ENCODE peak calls at places on chromosome X, in four cellular contexts. R is heart right ventricle, W is neural progenitor cell, B is PC-3. A is an unnamed sample.
A peak's percentile ranks its signal among the peaks of the same experiment; 100 is the strongest.

GRCh38 chrX:17500145-17500579 is 125.2 kb downstream of the NHS start:
- DNase-seq in R (no peak), B (peak; percentile 78), W (no peak), A (peak; percentile 50)

GRCh38 chrX:153897899-153898298 is 6.6 kb upstream of the AVPR2 start:
- DNase-seq in R (no peak), B (no peak), W (no peak), A (no peak)

GRCh38 chrX:39204945-39205344 is 403.7 kb downstream of the MID1IP1 start:
- DNase-seq in W (no peak), R (no peak), B (no peak), A (no peak)

GRCh38 chrX:17521871-17522693 is 147.1 kb downstream of the NHS start:
- DNase-seq in B (peak; percentile 69), R (peak; percentile 16), W (peak; percentile 49), A (no peak)

GRCh38 chrX:115449742-115450141 is 111.2 kb upstream of the PLS3 start:
- DNase-seq in W (no peak), B (no peak), R (peak; percentile 56), A (no peak)

GRCh38 chrX:39773923-39774803 is 323.6 kb downstream of the BCOR start:
- DNase-seq in B (no peak), R (no peak), W (no peak), A (no peak)

GRCh38 chrX:97267916-97268680 is 384.4 kb downstream of the RPA4 start:
- DNase-seq in W (no peak), B (no peak), R (no peak), A (peak; percentile 1)

GRCh38 chrX:1610736-1611135 is 4.1 kb upstream of the ASMT start:
- DNase-seq in B (no peak), R (no peak), W (no peak), A (no peak)

GRCh38 chrX:75596178-75596577 is 73.3 kb upstream of the ZDHHC15 start:
- DNase-seq in B (no peak), R (no peak), W (no peak), A (no peak)

GRCh38 chrX:98459669-98460068 is 1576.0 kb downstream of the RPA4 start:
- DNase-seq in W (no peak), B (no peak), R (no peak), A (no peak)

GRCh38 chrX:118904218-118904617 is 70.2 kb upstream of the LONRF3 start:
- DNase-seq in W (no peak), B (no peak), R (no peak), A (no peak)

GRCh38 chrX:79721234-79721633 is 293.3 kb upstream of the TBX22 start:
- DNase-seq in B (no peak), W (no peak), R (no peak), A (no peak)

GRCh38 chrX:28920554-28920953 is 333.3 kb downstream of the IL1RAPL1 start:
- DNase-seq in B (peak; percentile 30), W (no peak), R (no peak), A (no peak)

GRCh38 chrX:113759422-113759821 is 824.5 kb upstream of the HTR2C start:
- DNase-seq in R (no peak), W (no peak), B (no peak), A (no peak)

GRCh38 chrX:116204947-116205346 is 34.4 kb downstream of the AGTR2 start:
- DNase-seq in W (peak; percentile 35), R (no peak), B (peak; percentile 65), A (no peak)

GRCh38 chrX:150507251-150507856 is 61.1 kb upstream of the MTM1 start:
- DNase-seq in B (no peak), W (peak; percentile 50), R (peak; percentile 24), A (no peak)

GRCh38 chrX:136450050-136450830 is 37.5 kb upstream of the BRS3 start:
- DNase-seq in W (no peak), B (peak; percentile 62), R (no peak), A (no peak)

DNA sequence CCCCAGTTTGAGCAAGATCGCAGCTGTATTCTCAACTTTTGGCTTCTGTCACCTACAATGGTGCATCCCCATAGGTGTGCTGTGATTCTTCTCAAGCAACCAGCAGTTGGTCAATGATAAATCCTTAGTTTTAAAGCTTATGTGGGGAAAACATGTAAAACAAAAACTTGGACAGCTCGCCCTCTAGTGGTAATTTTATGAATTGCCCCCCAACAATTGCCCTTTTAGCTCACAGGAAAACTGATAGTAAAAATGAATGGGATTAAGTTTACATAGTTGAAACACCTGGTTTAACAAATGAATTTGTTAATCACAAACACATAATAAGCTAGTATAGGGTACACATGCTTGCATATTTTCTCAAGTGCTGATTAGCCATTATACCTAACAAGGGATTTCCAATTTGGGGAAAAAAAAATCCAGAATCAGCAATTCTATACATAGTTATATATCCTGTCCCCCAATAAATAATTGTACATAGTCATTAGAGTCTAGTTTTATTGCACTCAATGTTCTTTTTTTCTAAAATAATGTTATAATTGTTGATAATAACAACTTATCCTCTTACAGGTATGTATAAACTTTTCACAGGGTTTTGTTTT is 30.1 kb downstream of the TEX13A start:
- DNase-seq in W (peak; percentile 10), B (peak; percentile 74), R (no peak), A (peak; percentile 3)
- TF ChIP-seq CTCF in W (peak; percentile 81), B (peak; percentile 81), R (peak; percentile 51), A (peak; percentile 73)

GRCh38 chrX:129511689-129512088 is 11.6 kb downstream of the SMARCA1 start:
- DNase-seq in B (no peak), R (no peak), W (no peak), A (no peak)
- H3K4me3 ChIP-seq in B (no peak overlapping the region), R (no peak overlapping the region), W (no peak overlapping the region), A (no peak overlapping the region)

DNA sequence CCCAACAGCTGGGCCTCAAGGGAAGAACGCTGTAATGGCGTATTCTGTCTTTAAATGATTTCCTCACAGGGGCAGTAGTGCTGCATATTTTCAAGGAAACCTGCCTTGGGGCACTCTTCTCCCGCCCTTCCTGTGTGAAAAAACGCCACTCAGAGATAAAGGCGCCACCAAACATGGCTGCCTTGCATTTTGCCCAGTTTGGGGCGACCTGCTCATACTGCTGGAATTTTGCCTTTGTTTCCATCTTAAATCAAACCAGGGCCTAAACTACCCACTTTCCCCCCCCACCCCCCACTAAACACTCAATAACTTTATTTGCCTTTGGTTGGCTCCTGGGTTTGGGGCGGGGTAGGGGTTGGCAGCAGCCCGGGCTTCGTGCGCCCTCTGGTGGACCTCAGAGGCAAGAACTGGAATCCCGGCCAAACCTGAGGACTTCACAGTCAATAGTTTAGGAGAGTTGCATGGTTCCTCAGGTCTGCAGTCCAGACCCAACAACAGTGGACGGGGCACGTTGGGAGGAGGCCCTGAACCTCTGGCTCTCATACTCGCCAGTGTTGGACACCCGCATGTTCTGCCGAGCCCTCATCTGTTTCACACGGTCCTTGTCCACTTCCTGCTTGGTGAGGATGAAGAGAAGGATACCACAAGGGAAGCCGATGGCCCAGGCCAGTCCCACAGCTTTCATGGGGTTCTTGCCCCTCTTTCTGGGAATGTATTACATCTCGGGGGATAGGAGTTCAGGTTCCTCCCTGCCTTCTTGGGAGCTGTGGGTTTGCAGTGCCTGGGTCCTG is 220.1 kb upstream of the STK26 start:
- DNase-seq in R (peak; percentile 24), B (peak; percentile 63), W (no peak), A (no peak)
- TF ChIP-seq CTCF in R (peak; percentile 21), B (peak; percentile 83), W (peak; percentile 33), A (peak; percentile 86)

DNA sequence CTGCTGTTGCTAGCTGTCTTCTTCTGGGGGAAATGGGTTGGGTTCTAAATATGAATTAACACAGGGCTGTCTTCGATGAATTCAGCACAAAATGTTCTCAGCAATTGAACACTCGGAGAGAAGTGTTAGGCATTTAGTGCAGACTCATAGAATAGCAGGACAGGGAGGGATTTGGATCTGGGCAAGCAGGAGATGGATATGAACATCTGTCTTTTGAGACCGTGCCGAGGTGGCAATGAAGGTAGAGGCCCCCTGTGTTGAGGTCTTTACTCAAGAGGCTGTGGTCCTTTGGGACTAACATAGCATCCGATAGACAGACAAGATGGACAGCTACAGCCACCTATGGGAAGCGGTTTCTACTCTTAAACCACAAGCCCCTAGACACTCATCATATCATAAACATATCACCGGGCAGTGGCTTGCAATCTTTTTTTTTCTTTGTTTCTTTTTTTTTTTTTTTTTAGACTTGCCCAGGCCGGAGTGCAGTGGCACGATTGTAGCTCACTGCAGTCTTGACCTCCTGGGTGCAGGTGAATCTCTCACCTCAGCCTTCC is 6.7 kb downstream of the CD99 start:
- DNase-seq in R (no peak), B (no peak), W (no peak), A (no peak)
- H3K4me3 ChIP-seq in R (peak overlapping the region; percentile 22), B (peak overlapping the region; percentile 47), W (no peak overlapping the region), A (no peak overlapping the region)

GRCh38 chrX:14712096-14712495 is 160.8 kb downstream of the FANCB start:
- DNase-seq in W (peak; percentile 2), R (no peak), B (peak; percentile 37), A (no peak)
- TF ChIP-seq CTCF in W (peak; percentile 7), R (no peak), B (peak; percentile 44), A (peak; percentile 26)

GRCh38 chrX:120617996-120618630 is 11.7 kb downstream of the C1GALT1C1 start:
- DNase-seq in W (no peak), B (no peak), R (no peak), A (no peak)
- H3K4me3 ChIP-seq in W (no peak overlapping the region), B (no peak overlapping the region), R (no peak overlapping the region), A (no peak overlapping the region)

DNA sequence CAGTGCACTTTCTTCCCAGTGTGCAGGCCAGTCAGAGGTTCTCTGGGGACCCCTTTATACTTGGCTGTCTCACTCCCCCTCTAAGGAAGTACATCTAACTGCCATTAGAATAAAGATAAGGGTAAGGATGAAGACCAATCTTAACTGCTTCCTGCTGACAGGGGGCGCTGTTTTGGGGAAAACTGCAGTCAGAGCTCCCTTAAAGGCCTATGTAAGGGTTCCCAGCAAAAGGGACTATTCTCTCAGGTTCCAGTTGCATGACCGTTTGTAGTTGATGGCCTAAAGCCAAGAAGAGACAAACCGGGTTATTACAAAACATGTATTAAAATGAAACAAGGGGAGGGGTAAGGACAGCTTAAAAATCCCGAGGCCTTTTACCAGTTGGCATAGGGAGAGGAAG is 115.6 kb upstream of the SPIN4 start:
- DNase-seq in W (no peak), B (no peak), R (no peak), A (no peak)
- TF ChIP-seq CTCF in W (peak; percentile 20), B (no peak), R (no peak), A (peak; percentile 18)

GRCh38 chrX:25021132-25021498 is 5.3 kb upstream of the ARX start:
- DNase-seq in B (no peak), W (no peak), R (no peak), A (no peak)
- H3K4me3 ChIP-seq in B (no peak overlapping the region), W (peak overlapping the region; percentile 45), R (peak overlapping the region; percentile 14), A (no peak overlapping the region)

GRCh38 chrX:120365320-120365719 is 3.4 kb downstream of the ATP1B4 start:
- DNase-seq in B (peak; percentile 46), W (peak; percentile 68), R (peak; percentile 38), A (no peak)
- TF ChIP-seq CTCF in B (peak; percentile 64), W (peak; percentile 61), R (no peak), A (peak; percentile 42)

GRCh38 chrX:49061490-49061889 is 2.7 kb downstream of the CCDC120 start:
- DNase-seq in W (no peak), R (no peak), B (no peak), A (no peak)

GRCh38 chrX:49061916-49062315 is 3.1 kb downstream of the CCDC120 start:
- DNase-seq in B (no peak), W (no peak), R (no peak), A (no peak)

GRCh38 chrX:49059209-49060191 is 701 bp downstream of the CCDC120 start:
- DNase-seq in B (peak; percentile 30), R (no peak), W (no peak), A (no peak)

GRCh38 chrX:49060914-49061313 is 2.1 kb downstream of the CCDC120 start:
- DNase-seq in W (no peak), R (no peak), B (no peak), A (no peak)

GRCh38 chrX:49058794-49059193 is at the start of gene CCDC120:
- DNase-seq in B (peak; percentile 52), R (no peak), W (no peak), A (no peak)
- H3K4me3 ChIP-seq in B (peak within 1 kb of the TSS; percentile 82), R (no peak within 1 kb of the TSS), W (no peak within 1 kb of the TSS), A (no peak within 1 kb of the TSS)